ENCODE peak calls at places on chromosome 16, in ten cellular contexts. O is T47D, S is M059J, R is Calu3, A is GM23248, F is GM13977, P is cardiac muscle cell, D is hypothalamus, U is HFF-Myc, T is T-cell. N is an unnamed sample.

GRCh38 chr16:31464348-31464769 is 5.1 kb downstream of the ARMC5 start:
- DNase-seq in O (no peak), S (no peak), R (no peak), A (no peak), F (no peak), P (no peak), D (no peak), U (no peak), T (no peak), N (no peak)

GRCh38 chr16:56758930-56759329 is 29.0 kb downstream of the NUP93 start:
- DNase-seq in O (no peak), S (no peak), R (no peak), A (no peak), F (no peak), P (no peak), D (no peak), U (no peak), T (no peak), N (no peak)

GRCh38 chr16:81723098-81723723 is 55.9 kb upstream of the PLCG2 start:
- DNase-seq in O (peak), S (peak), R (peak), A (peak), F (peak), P (peak), D (no peak), U (no peak), T (no peak), N (peak)

GRCh38 chr16:84332975-84333684 is 35.2 kb upstream of the ATP2C2 start:
- DNase-seq in O (peak), S (peak), R (no peak), A (no peak), F (no peak), P (no peak), D (no peak), U (no peak), T (no peak), N (no peak)

GRCh38 chr16:8026450-8026849 is 563.9 kb downstream of the TMEM114 start:
- DNase-seq in O (peak), S (peak), R (no peak), A (no peak), F (no peak), P (no peak), D (no peak), U (no peak), T (no peak), N (no peak)

GRCh38 chr16:21302898-21303528 is 24.9 kb upstream of the CRYM start:
- DNase-seq in O (no peak), S (peak), R (no peak), A (peak), F (peak), P (peak), D (no peak), U (no peak), T (no peak), N (no peak)

GRCh38 chr16:85894266-85894665 is 4.7 kb upstream of the IRF8 start:
- DNase-seq in O (peak), S (peak), R (peak), A (no peak), F (no peak), P (no peak), D (no peak), U (no peak), T (no peak), N (no peak)

GRCh38 chr16:85310868-85311585 is 198.8 kb upstream of the CIBAR2 start:
- DNase-seq in O (peak), S (no peak), R (no peak), A (no peak), F (peak), P (no peak), D (no peak), U (no peak), T (no peak), N (no peak)

GRCh38 chr16:31008154-31008950 is 2.1 kb downstream of the STX1B start:
- DNase-seq in O (no peak), S (peak), R (no peak), A (peak), F (no peak), P (no peak), D (no peak), U (no peak), T (no peak), N (no peak)

GRCh38 chr16:57304169-57305061 is 19.9 kb upstream of the PLLP start:
- DNase-seq in O (peak), S (peak), R (peak), A (peak), F (peak), P (peak), D (no peak), U (no peak), T (no peak), N (no peak)

GRCh38 chr16:27461483-27462171 is 59.7 kb downstream of the IL21R start:
- DNase-seq in O (no peak), S (peak), R (no peak), A (no peak), F (no peak), P (no peak), D (no peak), U (peak), T (no peak), N (no peak)

GRCh38 chr16:75491876-75492275 is 3.4 kb downstream of the CHST6 start:
- DNase-seq in O (peak), S (peak), R (peak), A (peak), F (peak), P (no peak), D (no peak), U (no peak), T (no peak), N (no peak)

GRCh38 chr16:71669926-71670536 is 44.0 kb downstream of the MARVELD3 start:
- DNase-seq in O (peak), S (peak), R (no peak), A (no peak), F (no peak), P (peak), D (no peak), U (no peak), T (no peak), N (no peak)

GRCh38 chr16:59698341-59698979 is 964.3 kb upstream of the GOT2 start:
- DNase-seq in O (no peak), S (peak), R (no peak), A (peak), F (no peak), P (peak), D (no peak), U (peak), T (no peak), N (no peak)

GRCh38 chr16:88881090-88881580 is 14.7 kb upstream of the PABPN1L start:
- DNase-seq in O (no peak), S (no peak), R (peak), A (no peak), F (no peak), P (no peak), D (no peak), U (no peak), T (no peak), N (peak)